ENCODE peak calls at places on chromosomes 1 and 21, in four cellular contexts. S is ovary, I is fibroblast of mammary gland, C is cardiac muscle cell. O is an unnamed sample.

GRCh38 chr1:18972531-18972930 is 16.1 kb upstream of the IFFO2 start:
- DNase-seq in I (peak; percentile 55), S (no peak), C (no peak), O (no peak)

GRCh38 chr1:156435551-156436318 is 64.8 kb downstream of the MEF2D start:
- DNase-seq in C (peak; percentile 38), I (no peak), S (no peak), O (peak; percentile 37)

GRCh38 chr1:152141971-152142584 is 16.9 kb downstream of the RPTN start:
- DNase-seq in S (peak; percentile 20), I (peak; percentile 80), C (no peak), O (peak; percentile 21)

GRCh38 chr1:66598670-66599069 is 64.7 kb downstream of the SGIP1 start:
- DNase-seq in S (no peak), I (peak; percentile 83), C (no peak), O (no peak)

GRCh38 chr1:116751626-116752025 is 2.6 kb upstream of the CD2 start:
- DNase-seq in I (no peak), S (no peak), C (no peak), O (no peak)

GRCh38 chr1:205920159-205920558 is 23.1 kb downstream of the SLC26A9 start:
- DNase-seq in I (peak; percentile 88), S (no peak), C (peak; percentile 88), O (no peak)

GRCh38 chr1:221497051-221497450 is 244.8 kb downstream of the DUSP10 start:
- DNase-seq in S (no peak), C (no peak), I (no peak), O (no peak)

GRCh38 chr1:22553991-22554522 is 9.2 kb upstream of the EPHA8 start:
- DNase-seq in C (no peak), S (no peak), I (no peak), O (no peak)

GRCh38 chr1:162854245-162854860 is 6.6 kb downstream of the CCDC190 start:
- DNase-seq in S (peak; percentile 42), C (peak; percentile 71), I (peak; percentile 87), O (peak; percentile 69)

GRCh38 chr1:169809370-169810095 is 14.8 kb upstream of the METTL18 start:
- DNase-seq in C (peak; percentile 46), I (peak; percentile 48), S (no peak), O (peak; percentile 15)

GRCh38 chr1:27557596-27558340 is 46.2 kb downstream of the AHDC1 start:
- DNase-seq in I (no peak), C (no peak), S (peak; percentile 47), O (no peak)

GRCh38 chr1:31753623-31754349 is 10.4 kb downstream of the ADGRB2 start:
- DNase-seq in C (no peak), S (no peak), I (peak; percentile 43), O (no peak)

GRCh38 chr1:243441601-243442000 is 185.8 kb downstream of the SDCCAG8 start:
- DNase-seq in C (no peak), S (no peak), I (no peak), O (no peak)

GRCh38 chr1:151106891-151107290 is 36.3 kb downstream of the GABPB2 start:
- DNase-seq in I (peak; percentile 69), S (no peak), C (no peak), O (peak; percentile 26)

GRCh38 chr1:41658444-41659158 is 174.1 kb upstream of the EDN2 start:
- DNase-seq in I (no peak), S (no peak), C (peak; percentile 42), O (no peak)

GRCh38 chr1:219733511-219733910 is 120.6 kb upstream of the ZC3H11B start:
- DNase-seq in S (no peak), I (no peak), C (no peak), O (no peak)

GRCh38 chr1:219732814-219733491 is 120.0 kb upstream of the ZC3H11B start:
- DNase-seq in S (no peak), I (peak; percentile 4), C (no peak), O (no peak)

GRCh38 chr1:219726480-219727272 is 113.8 kb upstream of the ZC3H11B start:
- DNase-seq in I (no peak), S (no peak), C (no peak), O (no peak)

DNA sequence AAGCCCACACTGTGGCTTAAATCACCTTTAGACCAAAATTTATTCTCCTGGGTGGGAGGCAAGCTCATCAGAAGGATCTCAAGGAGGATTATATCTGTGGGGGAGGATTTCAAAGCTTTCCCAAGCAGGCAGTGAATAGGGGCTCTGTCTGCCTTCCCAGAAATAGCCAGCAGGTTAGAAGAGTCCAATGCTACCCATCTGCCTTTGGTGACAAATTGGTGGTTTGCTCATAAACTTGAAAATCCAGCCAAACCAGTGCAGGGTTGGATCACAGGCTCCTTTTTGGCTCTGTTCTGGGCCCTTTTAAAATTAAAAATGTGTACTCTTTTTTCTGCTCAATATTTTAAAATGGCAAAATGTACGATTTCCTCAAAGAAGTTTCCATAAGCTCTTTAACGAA is 118.9 kb upstream of the ZC3H11B start:
- DNase-seq in I (no peak), S (no peak), C (no peak), O (no peak)
- TF ChIP-seq CTCF in I (no peak), S (no peak), C (no peak), O (no peak)

GRCh38 chr21:43659136-43660000 is at the start of the genes HSF2BP and RRP1B:
- DNase-seq in S (peak; percentile 86), I (peak; percentile 74), C (peak; percentile 91), O (peak; percentile 87)
- TF ChIP-seq CTCF in S (no peak), I (no peak), C (no peak), O (no peak)

DNA sequence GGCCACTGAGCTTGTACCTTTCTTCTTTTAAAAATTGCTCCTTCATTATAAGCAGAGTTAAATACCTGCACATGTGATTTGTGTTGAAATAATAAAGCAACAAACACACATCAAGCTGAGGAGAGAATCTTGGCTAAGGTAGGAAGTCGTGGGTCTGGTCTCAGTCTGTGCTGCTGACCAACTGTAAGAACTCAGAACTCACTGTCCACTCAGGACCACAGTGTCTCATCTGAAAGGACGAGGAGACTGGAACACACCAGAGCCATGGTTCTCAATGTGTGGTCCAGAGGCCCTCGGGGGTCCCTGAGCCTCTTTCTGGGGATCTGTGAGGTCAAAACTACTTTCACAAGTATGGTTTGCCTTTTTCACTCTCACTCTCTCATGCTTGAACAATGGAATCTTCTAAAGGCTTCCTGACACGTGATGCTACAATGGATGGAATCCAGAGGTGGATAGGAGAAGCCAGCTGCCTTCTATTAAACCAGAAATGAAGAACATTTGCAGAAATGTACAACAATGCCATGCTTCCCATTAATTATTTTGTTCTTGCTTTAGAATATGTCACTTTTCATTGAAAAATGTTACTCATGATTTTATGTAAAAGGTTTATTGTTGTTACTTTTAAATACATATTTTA is 17.3 kb upstream of the ETS2 start:
- DNase-seq in I (no peak), C (no peak), S (no peak), O (no peak)
- TF ChIP-seq CTCF in I (no peak), C (no peak), S (no peak), O (no peak)

GRCh38 chr1:153393926-153394325 is 3.1 kb upstream of the S100A8 start:
- DNase-seq in I (no peak), C (peak; percentile 12), S (no peak), O (no peak)
- TF ChIP-seq CTCF in I (no peak), C (no peak), S (no peak), O (no peak)

GRCh38 chr1:59045137-59045536 is 251.8 kb upstream of the FGGY start:
- DNase-seq in C (no peak), S (no peak), I (no peak), O (no peak)

GRCh38 chr1:59039551-59039950 is 255.7 kb upstream of the JUN start:
- DNase-seq in I (peak; percentile 52), S (no peak), C (no peak), O (no peak)

GRCh38 chr1:59044535-59045121 is 252.3 kb upstream of the FGGY start:
- DNase-seq in C (no peak), I (no peak), S (no peak), O (no peak)

GRCh38 chr1:59043796-59044195 is 253.1 kb upstream of the FGGY start:
- DNase-seq in I (peak; percentile 97), S (no peak), C (no peak), O (no peak)

GRCh38 chr1:59041878-59042277 is 255.0 kb upstream of the FGGY start:
- DNase-seq in I (peak; percentile 76), S (no peak), C (no peak), O (no peak)
- TF ChIP-seq CTCF in I (no peak), S (no peak), C (no peak), O (no peak)

GRCh38 chr1:29712275-29712633 is 475.9 kb downstream of the PTPRU start:
- DNase-seq in C (no peak), I (no peak), S (no peak), O (no peak)

GRCh38 chr1:29712801-29713200 is 476.5 kb downstream of the PTPRU start:
- DNase-seq in I (no peak), C (no peak), S (no peak), O (no peak)

GRCh38 chr1:29716306-29716705 is 480.0 kb downstream of the PTPRU start:
- DNase-seq in I (no peak), C (no peak), S (no peak), O (no peak)

GRCh38 chr1:29711582-29712274 is 475.4 kb downstream of the PTPRU start:
- DNase-seq in S (no peak), I (peak; percentile 86), C (no peak), O (no peak)

DNA sequence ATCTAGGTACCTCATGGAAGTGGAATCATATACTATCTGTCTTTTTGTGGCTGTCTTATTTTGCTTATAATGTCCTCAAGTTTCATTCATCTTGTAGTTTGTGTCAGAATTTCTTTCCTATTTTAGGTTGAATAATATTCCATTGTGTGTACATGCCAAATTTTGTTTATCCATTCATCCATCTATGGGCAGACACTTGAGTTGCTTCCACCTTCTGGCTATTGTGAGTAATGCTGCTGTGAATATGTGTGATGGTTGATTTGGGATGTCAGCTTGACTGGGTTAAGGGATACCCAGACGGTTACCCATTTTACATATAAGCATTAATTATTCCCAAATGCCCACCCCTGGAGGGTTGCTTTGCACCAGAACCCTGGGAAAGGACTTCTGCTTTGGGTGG is 477.5 kb downstream of the PTPRU start:
- DNase-seq in S (no peak), I (peak; percentile 49), C (no peak), O (no peak)
- TF ChIP-seq CTCF in S (no peak), I (peak; percentile 47), C (peak; percentile 39), O (peak; percentile 18)

DNA sequence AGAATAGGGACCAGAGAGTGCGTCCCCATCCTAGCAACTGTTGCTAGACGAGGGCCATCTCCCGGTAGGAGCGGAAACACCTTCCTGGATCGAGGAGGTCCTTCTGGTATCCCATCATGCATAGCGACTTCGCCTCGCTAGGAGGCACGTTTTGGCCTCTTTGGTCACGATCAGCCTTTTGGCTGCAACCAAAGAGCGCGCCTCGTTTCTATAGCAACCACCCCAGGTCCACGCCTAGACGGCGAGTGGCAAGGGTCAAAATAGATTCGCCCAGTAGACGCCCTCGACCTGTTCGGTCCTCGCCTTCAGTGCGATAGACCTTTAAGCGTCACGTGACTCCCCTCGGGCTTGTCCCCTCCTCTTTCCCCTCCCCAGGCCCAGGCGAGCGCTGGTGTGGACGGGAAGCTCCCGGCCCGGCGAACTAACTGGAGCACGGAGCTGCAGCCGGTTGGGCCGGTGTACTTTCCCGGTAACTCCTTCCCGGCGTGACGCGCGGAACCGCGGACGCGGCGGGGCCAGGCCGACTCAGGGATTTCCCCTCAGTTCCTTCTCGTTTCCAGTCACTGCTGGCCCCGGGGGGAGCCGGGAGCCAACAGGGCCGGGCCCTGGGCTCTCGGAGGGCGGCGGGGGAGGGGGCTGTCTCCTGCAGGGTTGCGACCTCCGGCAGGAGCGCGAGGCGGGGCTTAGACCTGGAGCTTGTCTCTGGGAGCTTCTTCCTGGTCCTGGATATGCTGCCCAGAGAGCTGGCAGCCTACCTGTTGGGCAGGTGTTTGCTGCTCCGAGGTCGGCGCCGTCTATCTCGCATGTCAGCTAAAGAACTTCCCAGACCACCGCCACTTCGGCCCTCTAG is at the start of gene DNAJC16:
- DNase-seq in S (peak; percentile 99), I (peak; percentile 100), C (peak; percentile 100), O (peak; percentile 94)
- TF ChIP-seq CTCF in S (no peak), I (peak; percentile 30), C (peak; percentile 27), O (no peak)